ENCODE peak calls at places on chromosome 18, in eight cellular contexts. S, J, Z, E, R, X, B and K are unnamed samples.

GRCh38 chr18:389658-390357 is 110.7 kb downstream of the COLEC12 start:
- DNase-seq in S (no peak), J (no peak), Z (peak), E (no peak), R (no peak), X (no peak), B (no peak), K (no peak)

GRCh38 chr18:45838302-45839070 is 13.0 kb downstream of the SIGLEC15 start:
- DNase-seq in S (no peak), J (no peak), Z (no peak), E (no peak), R (peak), X (no peak), B (no peak), K (no peak)

GRCh38 chr18:49521251-49521650 is 34.2 kb upstream of the C18orf32 start:
- DNase-seq in S (no peak), J (no peak), Z (no peak), E (no peak), R (no peak), X (no peak), B (no peak), K (peak)

GRCh38 chr18:79937103-79937860 is 14.2 kb downstream of the SLC66A2 start:
- DNase-seq in S (no peak), J (no peak), Z (no peak), E (no peak), R (peak), X (no peak), B (no peak), K (no peak)

GRCh38 chr18:7535436-7536190 is 31.5 kb upstream of the PTPRM start:
- DNase-seq in S (no peak), J (no peak), Z (no peak), E (no peak), R (no peak), X (no peak), B (no peak), K (peak)

GRCh38 chr18:68494802-68495560 is 219.9 kb downstream of the TMX3 start:
- DNase-seq in S (no peak), J (no peak), Z (peak), E (no peak), R (no peak), X (peak), B (no peak), K (peak)

GRCh38 chr18:9720327-9720726 is 12.2 kb downstream of the RAB31 start:
- DNase-seq in S (no peak), J (no peak), Z (no peak), E (no peak), R (no peak), X (no peak), B (no peak), K (no peak)

GRCh38 chr18:48803518-48803917 is 147.2 kb downstream of the SMAD7 start:
- DNase-seq in S (no peak), J (no peak), Z (no peak), E (no peak), R (no peak), X (no peak), B (no peak), K (no peak)

GRCh38 chr18:51077217-51077616 is 47.2 kb downstream of the SMAD4 start:
- DNase-seq in S (no peak), J (no peak), Z (peak), E (no peak), R (no peak), X (no peak), B (no peak), K (peak)

GRCh38 chr18:6807504-6808257 is 78.2 kb downstream of the ARHGAP28 start:
- DNase-seq in S (no peak), J (no peak), Z (no peak), E (no peak), R (no peak), X (no peak), B (no peak), K (no peak)

GRCh38 chr18:45059695-45060094 is 379.0 kb downstream of the SETBP1 start:
- DNase-seq in S (no peak), J (no peak), Z (peak), E (no peak), R (no peak), X (no peak), B (no peak), K (peak)

GRCh38 chr18:66682855-66683322 is 79.0 kb upstream of the CDH19 start:
- DNase-seq in S (no peak), J (no peak), Z (no peak), E (no peak), R (no peak), X (no peak), B (peak), K (no peak)

GRCh38 chr18:26624443-26624842 is 76.1 kb upstream of the KCTD1 start:
- DNase-seq in S (no peak), J (no peak), Z (no peak), E (no peak), R (no peak), X (no peak), B (no peak), K (no peak)

GRCh38 chr18:59024829-59025228 is 114.9 kb upstream of the SEC11C start:
- DNase-seq in S (no peak), J (no peak), Z (peak), E (no peak), R (no peak), X (no peak), B (no peak), K (peak)

GRCh38 chr18:27970321-27970720 is 206.6 kb downstream of the CDH2 start:
- DNase-seq in S (no peak), J (no peak), Z (no peak), E (no peak), R (no peak), X (no peak), B (no peak), K (no peak)

GRCh38 chr18:56538756-56539155 is 99.6 kb downstream of the TXNL1 start:
- DNase-seq in S (no peak), J (no peak), Z (peak), E (no peak), R (no peak), X (no peak), B (no peak), K (no peak)

GRCh38 chr18:23377669-23378469 is 75.2 kb upstream of the RIOK3 start:
- DNase-seq in S (no peak), J (no peak), Z (peak), E (no peak), R (peak), X (peak), B (no peak), K (peak)

GRCh38 chr18:3919396-3920061 is 469.6 kb downstream of the TGIF1 start:
- DNase-seq in S (no peak), J (no peak), Z (no peak), E (no peak), R (peak), X (no peak), B (no peak), K (peak)

GRCh38 chr18:22639026-22639463 is 221.3 kb upstream of the CTAGE1 start:
- DNase-seq in S (no peak), J (no peak), Z (peak), E (no peak), R (no peak), X (no peak), B (no peak), K (peak)

GRCh38 chr18:25229080-25229479 is 122.9 kb downstream of the ZNF521 start:
- DNase-seq in S (no peak), J (no peak), Z (peak), E (no peak), R (peak), X (no peak), B (peak), K (no peak)

GRCh38 chr18:66193938-66194337 is 410.0 kb downstream of the CDH19 start:
- DNase-seq in S (no peak), J (no peak), Z (no peak), E (no peak), R (no peak), X (no peak), B (no peak), K (no peak)

GRCh38 chr18:37956020-37956419 is 390.4 kb upstream of the CELF4 start:
- DNase-seq in S (no peak), J (no peak), Z (no peak), E (no peak), R (no peak), X (no peak), B (no peak), K (no peak)